ENCODE peak calls at places on chromosomes 13 and 19, in four cellular contexts. One of them, this sample, is unnamed.

GRCh38 chr19:27911122-27911898 is 1301.6 kb downstream of the UQCRFS1 start:
- ATAC-seq in upper lobe of left lung: no peak
- ATAC-seq in K562: no peak
- ATAC-seq in HepG2: no peak
- ATAC-seq in this sample: no peak

GRCh38 chr13:32175307-32175706 is 139.9 kb downstream of the ZAR1L start:
- ATAC-seq in upper lobe of left lung: peak; percentile 63
- ATAC-seq in K562: peak; percentile 97
- ATAC-seq in HepG2: no peak
- ATAC-seq in this sample: no peak

GRCh38 chr19:9862897-9863296 is 27.8 kb downstream of the PIN1 start:
- ATAC-seq in HepG2: no peak
- ATAC-seq in K562: no peak
- ATAC-seq in upper lobe of left lung: no peak
- ATAC-seq in this sample: no peak

GRCh38 chr19:2488942-2489731 is 13.2 kb downstream of the GADD45B start:
- ATAC-seq in HepG2: peak; percentile 48
- ATAC-seq in upper lobe of left lung: peak; percentile 70
- ATAC-seq in K562: no peak
- ATAC-seq in this sample: peak; percentile 76

GRCh38 chr13:32048816-32049215 is 17.2 kb downstream of the FRY start:
- ATAC-seq in K562: no peak
- ATAC-seq in upper lobe of left lung: no peak
- ATAC-seq in HepG2: peak; percentile 27
- ATAC-seq in this sample: no peak

GRCh38 chr13:101211261-101211660 is 205.0 kb downstream of the NALCN start:
- ATAC-seq in HepG2: no peak
- ATAC-seq in upper lobe of left lung: no peak
- ATAC-seq in K562: no peak
- ATAC-seq in this sample: no peak

GRCh38 chr13:45398862-45399261 is 19.3 kb downstream of the SLC25A30 start:
- ATAC-seq in HepG2: no peak
- ATAC-seq in K562: no peak
- ATAC-seq in upper lobe of left lung: no peak
- ATAC-seq in this sample: no peak

GRCh38 chr13:113429608-113429985 is 23.7 kb downstream of the ADPRHL1 start:
- ATAC-seq in upper lobe of left lung: no peak
- ATAC-seq in K562: no peak
- ATAC-seq in HepG2: no peak
- ATAC-seq in this sample: no peak

GRCh38 chr13:74070065-74070464 is 64.1 kb downstream of the KLF12 start:
- ATAC-seq in K562: no peak
- ATAC-seq in HepG2: no peak
- ATAC-seq in upper lobe of left lung: no peak
- ATAC-seq in this sample: no peak

GRCh38 chr19:46495789-46496099 is at the start of gene PNMA8B:
- ATAC-seq in K562: peak; percentile 76
- ATAC-seq in HepG2: no peak
- ATAC-seq in upper lobe of left lung: peak; percentile 57
- ATAC-seq in this sample: no peak

GRCh38 chr19:51240866-51241265 is 10.0 kb upstream of the SIGLECL1 start:
- ATAC-seq in HepG2: no peak
- ATAC-seq in K562: no peak
- ATAC-seq in upper lobe of left lung: no peak
- ATAC-seq in this sample: no peak

GRCh38 chr19:58353717-58354477 is 605 bp upstream of the A1BG start:
- ATAC-seq in HepG2: peak; percentile 49
- ATAC-seq in upper lobe of left lung: no peak
- ATAC-seq in K562: no peak
- ATAC-seq in this sample: no peak

GRCh38 chr13:59398127-59398526 is 765.6 kb downstream of the DIAPH3 start:
- ATAC-seq in K562: no peak
- ATAC-seq in HepG2: no peak
- ATAC-seq in upper lobe of left lung: no peak
- ATAC-seq in this sample: no peak

GRCh38 chr13:100694722-100695644 is 20.4 kb upstream of the TMTC4 start:
- ATAC-seq in upper lobe of left lung: peak; percentile 75
- ATAC-seq in K562: peak; percentile 100
- ATAC-seq in HepG2: peak; percentile 100
- ATAC-seq in this sample: peak; percentile 22

GRCh38 chr19:50890422-50891252 is 17.4 kb downstream of the KLK2 start:
- ATAC-seq in upper lobe of left lung: no peak
- ATAC-seq in K562: no peak
- ATAC-seq in HepG2: no peak
- ATAC-seq in this sample: no peak

GRCh38 chr19:15299568-15300409 is 32.5 kb downstream of the BRD4 start:
- ATAC-seq in upper lobe of left lung: peak; percentile 29
- ATAC-seq in HepG2: no peak
- ATAC-seq in K562: no peak
- ATAC-seq in this sample: no peak
- TF ChIP-seq POLR2AphosphoS5 in upper lobe of left lung: no peak
- TF ChIP-seq POLR2AphosphoS5 in HepG2: no peak
- TF ChIP-seq POLR2AphosphoS5 in K562: no peak
- TF ChIP-seq POLR2AphosphoS5 in this sample: peak; percentile 52

GRCh38 chr13:39201075-39201630 is 162.9 kb downstream of the NHLRC3 start:
- ATAC-seq in K562: no peak
- ATAC-seq in HepG2: no peak
- ATAC-seq in upper lobe of left lung: no peak
- ATAC-seq in this sample: no peak

GRCh38 chr13:39202746-39203145 is 164.5 kb downstream of the NHLRC3 start:
- ATAC-seq in K562: no peak
- ATAC-seq in HepG2: no peak
- ATAC-seq in upper lobe of left lung: no peak
- ATAC-seq in this sample: no peak

GRCh38 chr13:39197645-39198007 is 159.4 kb downstream of the NHLRC3 start:
- ATAC-seq in upper lobe of left lung: no peak
- ATAC-seq in HepG2: no peak
- ATAC-seq in K562: no peak
- ATAC-seq in this sample: peak; percentile 53

DNA sequence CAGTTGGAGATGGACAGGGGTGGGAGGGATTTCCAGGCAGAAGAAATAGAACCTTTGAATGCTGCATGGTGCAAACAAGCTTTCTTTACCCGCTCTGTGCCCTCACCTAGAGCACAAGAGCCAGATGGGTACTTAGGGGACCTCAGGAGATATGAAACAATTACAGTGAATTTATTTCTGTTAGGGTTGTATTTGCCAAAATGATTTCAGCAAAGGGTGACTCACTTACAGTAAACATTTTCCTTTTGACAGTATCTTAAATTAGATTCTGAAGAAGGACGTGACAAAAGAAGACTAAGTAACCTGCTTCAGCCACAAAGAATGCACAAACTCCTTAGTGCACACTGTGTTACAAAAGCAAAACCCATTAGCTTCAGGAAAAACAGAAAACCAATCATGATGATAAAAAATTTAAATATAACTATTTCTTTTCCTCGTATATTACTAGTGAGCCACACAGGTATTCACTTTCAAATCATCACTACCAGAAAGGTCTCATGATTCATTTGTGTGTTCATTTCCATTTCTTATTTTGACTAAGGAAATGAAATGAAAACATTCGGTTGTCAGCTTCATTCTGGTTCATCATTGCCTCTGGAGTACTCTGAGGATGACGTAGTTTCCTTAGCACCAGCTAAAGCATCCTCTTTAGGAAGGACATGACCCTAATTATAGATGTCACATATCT is 158.8 kb downstream of the NHLRC3 start:
- ATAC-seq in upper lobe of left lung: no peak
- ATAC-seq in K562: no peak
- ATAC-seq in HepG2: no peak
- ATAC-seq in this sample: peak; percentile 50
- TF ChIP-seq EP300 in upper lobe of left lung: no peak
- TF ChIP-seq EP300 in K562: no peak
- TF ChIP-seq EP300 in HepG2: no peak
- TF ChIP-seq EP300 in this sample: no peak

GRCh38 chr19:17794731-17795494 is at the start of gene B3GNT3:
- ATAC-seq in HepG2: peak; percentile 17
- ATAC-seq in K562: peak; percentile 73
- ATAC-seq in upper lobe of left lung: peak; percentile 26
- ATAC-seq in this sample: no peak
- TF ChIP-seq POLR2AphosphoS5 in HepG2: peak; percentile 50
- TF ChIP-seq POLR2AphosphoS5 in K562: no peak
- TF ChIP-seq POLR2AphosphoS5 in upper lobe of left lung: no peak
- TF ChIP-seq POLR2AphosphoS5 in this sample: no peak

DNA sequence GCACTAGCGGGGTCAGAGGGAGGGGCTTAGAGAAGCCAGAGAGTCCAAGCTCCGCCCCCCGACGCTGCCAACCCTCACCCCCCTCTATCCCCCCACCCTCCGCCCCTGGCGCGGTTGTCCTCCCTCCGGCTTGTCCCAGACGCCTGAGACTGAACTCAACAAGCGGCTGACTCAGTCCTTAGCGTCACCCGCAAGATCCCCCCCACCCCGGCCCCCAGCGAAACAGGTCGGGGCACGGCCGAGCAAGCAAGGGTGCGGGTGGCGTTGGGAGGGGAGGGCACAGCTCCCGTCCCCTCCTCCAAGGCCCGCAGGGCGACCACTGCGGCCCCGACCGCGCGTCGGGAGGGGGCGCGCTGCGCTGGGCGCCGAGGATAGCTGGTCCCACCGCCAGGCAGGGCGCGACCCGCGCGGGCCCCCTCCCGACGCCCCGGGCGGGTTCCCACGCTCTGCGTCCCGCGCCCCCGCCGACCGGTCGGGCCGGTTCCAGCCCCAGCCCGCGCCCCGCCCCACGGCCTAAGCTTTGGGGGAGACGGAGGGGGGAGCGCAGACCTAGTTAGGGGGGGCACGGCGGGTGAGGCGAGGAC is 5.3 kb downstream of the NOTCH3 start:
- ATAC-seq in HepG2: peak; percentile 68
- ATAC-seq in K562: peak; percentile 49
- ATAC-seq in upper lobe of left lung: peak; percentile 55
- ATAC-seq in this sample: peak; percentile 40
- TF ChIP-seq EP300 in HepG2: no peak
- TF ChIP-seq EP300 in K562: no peak
- TF ChIP-seq EP300 in upper lobe of left lung: no peak
- TF ChIP-seq EP300 in this sample: no peak

GRCh38 chr13:110006304-110006703 is 219.9 kb upstream of the IRS2 start:
- ATAC-seq in K562: no peak
- ATAC-seq in upper lobe of left lung: no peak
- ATAC-seq in HepG2: no peak
- ATAC-seq in this sample: no peak
- TF ChIP-seq POLR2AphosphoS5 in K562: no peak
- TF ChIP-seq POLR2AphosphoS5 in upper lobe of left lung: no peak
- TF ChIP-seq POLR2AphosphoS5 in HepG2: no peak
- TF ChIP-seq POLR2AphosphoS5 in this sample: no peak